ENCODE peak calls at places on chromosomes 5 and 9, in nine cellular contexts. One of them, this sample, is unnamed.

GRCh38 chr9:97747201-97747965 is 50.2 kb upstream of the XPA start:
- DNase-seq in IMR-90: no peak
- DNase-seq in GM06990: no peak
- DNase-seq in BE2C: no peak
- DNase-seq in mesothelial cell of epicardium: no peak
- DNase-seq in spleen: no peak
- DNase-seq in heart left ventricle: no peak
- DNase-seq in neural crest cell: no peak
- DNase-seq in cardiac fibroblast: no peak
- DNase-seq in this sample: no peak

GRCh38 chr5:97106183-97106582 is 36.2 kb downstream of the LIX1 start:
- DNase-seq in GM06990: no peak
- DNase-seq in BE2C: no peak
- DNase-seq in spleen: no peak
- DNase-seq in mesothelial cell of epicardium: no peak
- DNase-seq in heart left ventricle: no peak
- DNase-seq in neural crest cell: no peak
- DNase-seq in cardiac fibroblast: no peak
- DNase-seq in IMR-90: no peak
- DNase-seq in this sample: no peak

GRCh38 chr5:130109152-130109551 is 204.9 kb downstream of the CHSY3 start:
- DNase-seq in mesothelial cell of epicardium: no peak
- DNase-seq in BE2C: no peak
- DNase-seq in neural crest cell: no peak
- DNase-seq in IMR-90: peak
- DNase-seq in spleen: no peak
- DNase-seq in cardiac fibroblast: peak
- DNase-seq in heart left ventricle: no peak
- DNase-seq in GM06990: no peak
- DNase-seq in this sample: no peak

GRCh38 chr9:130732131-130732530 is 38.6 kb downstream of the EXOSC2 start:
- DNase-seq in cardiac fibroblast: peak
- DNase-seq in neural crest cell: no peak
- DNase-seq in IMR-90: peak
- DNase-seq in mesothelial cell of epicardium: no peak
- DNase-seq in spleen: no peak
- DNase-seq in GM06990: no peak
- DNase-seq in heart left ventricle: no peak
- DNase-seq in BE2C: no peak
- DNase-seq in this sample: no peak

GRCh38 chr5:140672455-140673186 is 755 bp downstream of the DND1 start:
- DNase-seq in heart left ventricle: no peak
- DNase-seq in GM06990: peak
- DNase-seq in IMR-90: no peak
- DNase-seq in cardiac fibroblast: peak
- DNase-seq in mesothelial cell of epicardium: no peak
- DNase-seq in spleen: peak
- DNase-seq in BE2C: peak
- DNase-seq in neural crest cell: no peak
- DNase-seq in this sample: no peak

GRCh38 chr5:15285901-15286583 is 213.9 kb upstream of the FBXL7 start:
- DNase-seq in neural crest cell: no peak
- DNase-seq in mesothelial cell of epicardium: no peak
- DNase-seq in spleen: no peak
- DNase-seq in heart left ventricle: peak
- DNase-seq in GM06990: no peak
- DNase-seq in BE2C: no peak
- DNase-seq in IMR-90: peak
- DNase-seq in cardiac fibroblast: peak
- DNase-seq in this sample: no peak

GRCh38 chr5:101390317-101390908 is 487.3 kb upstream of the ST8SIA4 start:
- DNase-seq in neural crest cell: peak
- DNase-seq in GM06990: no peak
- DNase-seq in spleen: no peak
- DNase-seq in heart left ventricle: no peak
- DNase-seq in BE2C: peak
- DNase-seq in mesothelial cell of epicardium: no peak
- DNase-seq in cardiac fibroblast: peak
- DNase-seq in IMR-90: peak
- DNase-seq in this sample: no peak

GRCh38 chr5:147403659-147404640 is 105.9 kb downstream of the DPYSL3 start:
- DNase-seq in spleen: no peak
- DNase-seq in heart left ventricle: peak
- DNase-seq in neural crest cell: no peak
- DNase-seq in BE2C: no peak
- DNase-seq in cardiac fibroblast: peak
- DNase-seq in IMR-90: peak
- DNase-seq in GM06990: peak
- DNase-seq in mesothelial cell of epicardium: no peak
- DNase-seq in this sample: no peak

GRCh38 chr5:56326116-56326515 is 93.0 kb upstream of the ANKRD55 start:
- DNase-seq in GM06990: no peak
- DNase-seq in cardiac fibroblast: no peak
- DNase-seq in spleen: no peak
- DNase-seq in IMR-90: no peak
- DNase-seq in BE2C: no peak
- DNase-seq in heart left ventricle: no peak
- DNase-seq in neural crest cell: no peak
- DNase-seq in mesothelial cell of epicardium: no peak
- DNase-seq in this sample: no peak

GRCh38 chr9:33623658-33624586 is 99.9 kb downstream of the ANKRD18B start:
- DNase-seq in IMR-90: peak
- DNase-seq in BE2C: peak
- DNase-seq in heart left ventricle: peak
- DNase-seq in neural crest cell: peak
- DNase-seq in GM06990: peak
- DNase-seq in mesothelial cell of epicardium: peak
- DNase-seq in spleen: peak
- DNase-seq in cardiac fibroblast: peak
- DNase-seq in this sample: no peak

GRCh38 chr9:34230556-34230955 is 51.7 kb downstream of the UBAP1 start:
- DNase-seq in neural crest cell: no peak
- DNase-seq in cardiac fibroblast: peak
- DNase-seq in spleen: no peak
- DNase-seq in heart left ventricle: no peak
- DNase-seq in BE2C: no peak
- DNase-seq in GM06990: no peak
- DNase-seq in IMR-90: no peak
- DNase-seq in mesothelial cell of epicardium: no peak
- DNase-seq in this sample: no peak

GRCh38 chr9:9920425-9920824 is 692.4 kb downstream of the PTPRD start:
- DNase-seq in neural crest cell: no peak
- DNase-seq in BE2C: no peak
- DNase-seq in GM06990: no peak
- DNase-seq in heart left ventricle: no peak
- DNase-seq in mesothelial cell of epicardium: no peak
- DNase-seq in IMR-90: no peak
- DNase-seq in cardiac fibroblast: no peak
- DNase-seq in spleen: no peak
- DNase-seq in this sample: no peak

GRCh38 chr5:133869675-133869978 is 98.8 kb downstream of the C5orf15 start:
- DNase-seq in IMR-90: no peak
- DNase-seq in cardiac fibroblast: peak
- DNase-seq in GM06990: no peak
- DNase-seq in neural crest cell: no peak
- DNase-seq in heart left ventricle: peak
- DNase-seq in BE2C: no peak
- DNase-seq in mesothelial cell of epicardium: no peak
- DNase-seq in spleen: no peak
- DNase-seq in this sample: no peak

DNA sequence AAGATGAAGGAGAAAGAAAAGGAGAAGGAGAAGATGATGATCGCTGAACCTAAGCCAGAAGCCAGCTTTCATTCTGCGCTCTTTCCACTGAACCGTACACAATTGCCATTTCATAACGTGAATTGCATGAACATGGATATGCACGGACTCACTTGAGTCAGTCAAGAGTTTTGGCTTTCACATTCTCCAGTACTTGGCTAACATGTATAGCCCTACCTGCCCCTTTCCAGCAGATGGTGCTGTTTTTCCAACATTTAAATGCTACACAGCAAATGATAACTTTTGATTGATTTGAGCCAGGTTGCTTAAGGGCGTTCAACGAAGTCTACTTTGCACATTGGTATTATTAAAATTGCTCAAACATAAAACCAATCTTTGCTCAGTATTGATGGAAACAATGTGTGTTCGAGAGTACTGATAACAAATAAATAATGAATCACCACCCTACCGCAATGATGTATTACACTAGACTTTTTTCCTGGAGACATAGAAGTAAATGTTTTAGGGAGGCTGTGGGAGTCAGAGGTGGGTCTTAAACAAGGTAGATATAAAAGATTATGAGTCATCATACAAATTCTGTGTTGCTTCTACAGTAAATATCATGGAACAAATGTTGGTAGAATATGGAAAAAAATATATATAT is 196.4 kb downstream of the TRPM3 start:
- DNase-seq in BE2C: peak
- DNase-seq in mesothelial cell of epicardium: peak
- DNase-seq in heart left ventricle: peak
- DNase-seq in neural crest cell: peak
- DNase-seq in IMR-90: peak
- DNase-seq in spleen: no peak
- DNase-seq in GM06990: peak
- DNase-seq in cardiac fibroblast: peak
- DNase-seq in this sample: no peak
- TF ChIP-seq CTCF in BE2C: peak
- TF ChIP-seq CTCF in mesothelial cell of epicardium: peak
- TF ChIP-seq CTCF in heart left ventricle: peak
- TF ChIP-seq CTCF in neural crest cell: peak
- TF ChIP-seq CTCF in IMR-90: peak
- TF ChIP-seq CTCF in spleen: peak
- TF ChIP-seq CTCF in GM06990: peak
- TF ChIP-seq CTCF in cardiac fibroblast: peak
- TF ChIP-seq CTCF in this sample: peak

GRCh38 chr9:72875221-72875620 is 77.6 kb downstream of the ALDH1A1 start:
- DNase-seq in IMR-90: no peak
- DNase-seq in heart left ventricle: no peak
- DNase-seq in spleen: no peak
- DNase-seq in GM06990: no peak
- DNase-seq in BE2C: no peak
- DNase-seq in mesothelial cell of epicardium: no peak
- DNase-seq in cardiac fibroblast: no peak
- DNase-seq in neural crest cell: no peak
- DNase-seq in this sample: no peak
- TF ChIP-seq CTCF in IMR-90: no peak
- TF ChIP-seq CTCF in heart left ventricle: no peak
- TF ChIP-seq CTCF in spleen: no peak
- TF ChIP-seq CTCF in GM06990: no peak
- TF ChIP-seq CTCF in BE2C: no peak
- TF ChIP-seq CTCF in mesothelial cell of epicardium: no peak
- TF ChIP-seq CTCF in cardiac fibroblast: no peak
- TF ChIP-seq CTCF in neural crest cell: no peak
- TF ChIP-seq CTCF in this sample: no peak

DNA sequence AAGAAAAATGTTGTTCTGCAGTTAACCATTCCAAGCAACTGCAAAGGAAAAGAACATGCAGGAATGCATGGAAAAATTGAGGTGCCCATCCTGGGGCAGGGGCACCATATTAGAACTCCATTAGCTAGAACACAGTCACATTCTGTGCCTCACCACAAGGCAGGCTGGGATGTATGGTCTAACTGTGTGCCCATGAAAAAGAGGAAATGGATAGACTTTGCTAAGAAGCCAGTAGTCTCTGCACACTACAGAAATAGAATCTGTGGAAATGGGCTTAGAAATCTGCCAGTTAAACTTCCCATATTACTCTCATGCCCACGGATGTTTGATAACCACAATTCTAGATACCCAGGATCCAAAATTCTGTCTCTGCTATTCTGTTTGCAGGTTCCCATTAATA is 423.8 kb upstream of the SMARCA2 start:
- DNase-seq in IMR-90: no peak
- DNase-seq in BE2C: no peak
- DNase-seq in neural crest cell: no peak
- DNase-seq in GM06990: no peak
- DNase-seq in mesothelial cell of epicardium: no peak
- DNase-seq in cardiac fibroblast: no peak
- DNase-seq in heart left ventricle: no peak
- DNase-seq in spleen: no peak
- DNase-seq in this sample: no peak
- TF ChIP-seq CTCF in IMR-90: no peak
- TF ChIP-seq CTCF in BE2C: no peak
- TF ChIP-seq CTCF in neural crest cell: no peak
- TF ChIP-seq CTCF in GM06990: no peak
- TF ChIP-seq CTCF in mesothelial cell of epicardium: no peak
- TF ChIP-seq CTCF in cardiac fibroblast: no peak
- TF ChIP-seq CTCF in heart left ventricle: no peak
- TF ChIP-seq CTCF in spleen: no peak
- TF ChIP-seq CTCF in this sample: no peak

DNA sequence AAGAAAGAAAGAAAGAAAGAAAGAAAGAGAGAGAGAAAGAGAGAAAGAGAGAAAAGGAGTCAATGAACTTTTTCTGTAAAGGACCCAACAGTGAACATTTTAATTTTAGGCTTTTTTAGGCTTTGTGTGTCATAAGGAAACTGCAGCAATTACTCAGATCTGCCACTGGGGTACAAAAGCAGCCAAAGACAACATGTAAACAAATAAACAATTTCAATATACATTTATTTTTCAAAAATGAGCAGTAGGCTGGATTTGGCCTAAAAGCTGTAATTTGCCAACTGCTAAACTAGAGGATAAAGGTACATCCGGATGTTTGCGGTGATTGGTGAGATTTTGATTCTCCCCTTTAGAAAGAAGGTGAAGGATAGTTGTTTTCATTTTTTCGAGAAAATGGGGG is 143.6 kb downstream of the CEMIP2 start:
- DNase-seq in GM06990: no peak
- DNase-seq in IMR-90: no peak
- DNase-seq in spleen: no peak
- DNase-seq in BE2C: no peak
- DNase-seq in cardiac fibroblast: no peak
- DNase-seq in heart left ventricle: no peak
- DNase-seq in neural crest cell: no peak
- DNase-seq in mesothelial cell of epicardium: no peak
- DNase-seq in this sample: no peak
- TF ChIP-seq CTCF in GM06990: no peak
- TF ChIP-seq CTCF in IMR-90: no peak
- TF ChIP-seq CTCF in spleen: no peak
- TF ChIP-seq CTCF in BE2C: no peak
- TF ChIP-seq CTCF in cardiac fibroblast: peak
- TF ChIP-seq CTCF in heart left ventricle: no peak
- TF ChIP-seq CTCF in neural crest cell: no peak
- TF ChIP-seq CTCF in mesothelial cell of epicardium: no peak
- TF ChIP-seq CTCF in this sample: peak

DNA sequence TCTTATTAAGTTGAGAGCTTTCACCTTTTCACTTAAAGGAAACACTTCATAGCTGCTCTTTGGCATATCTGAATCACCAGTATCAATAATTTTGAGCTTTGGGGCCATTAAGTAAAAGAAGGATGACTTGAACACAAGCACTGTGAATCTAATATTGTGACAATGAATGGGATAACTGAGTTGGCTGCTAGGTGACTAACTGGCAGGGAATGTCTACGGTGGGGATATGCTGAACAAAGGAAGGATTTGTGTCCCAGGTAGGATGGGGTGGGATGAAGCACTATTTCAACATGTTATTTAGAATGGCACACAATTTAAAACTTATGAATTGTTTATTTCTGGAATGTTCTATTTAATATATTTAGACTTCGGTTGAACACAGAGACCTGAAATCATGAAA is 123.6 kb downstream of the TEX10 start:
- DNase-seq in GM06990: no peak
- DNase-seq in BE2C: no peak
- DNase-seq in neural crest cell: no peak
- DNase-seq in IMR-90: no peak
- DNase-seq in cardiac fibroblast: no peak
- DNase-seq in heart left ventricle: no peak
- DNase-seq in mesothelial cell of epicardium: no peak
- DNase-seq in spleen: no peak
- DNase-seq in this sample: no peak
- TF ChIP-seq CTCF in GM06990: no peak
- TF ChIP-seq CTCF in BE2C: no peak
- TF ChIP-seq CTCF in neural crest cell: no peak
- TF ChIP-seq CTCF in IMR-90: no peak
- TF ChIP-seq CTCF in cardiac fibroblast: no peak
- TF ChIP-seq CTCF in heart left ventricle: no peak
- TF ChIP-seq CTCF in mesothelial cell of epicardium: no peak
- TF ChIP-seq CTCF in spleen: no peak
- TF ChIP-seq CTCF in this sample: no peak

This sample was measured in chondrocyte.